ENCODE peak calls at places on chromosome 16, in five cellular contexts. One of them, this sample, is unnamed.

GRCh38 chr16:57800213-57801097 is 1.8 kb downstream of the KIFC3 start:
- DNase-seq in stomach: peak
- DNase-seq in ovary: no peak
- DNase-seq in tibial nerve: no peak
- DNase-seq in A549: no peak
- DNase-seq in this sample: no peak

GRCh38 chr16:49733278-49734009 is 122.5 kb downstream of the ZNF423 start:
- DNase-seq in A549: no peak
- DNase-seq in tibial nerve: no peak
- DNase-seq in stomach: no peak
- DNase-seq in ovary: no peak
- DNase-seq in this sample: no peak

GRCh38 chr16:70253291-70254094 is 1.8 kb upstream of the EXOSC6 start:
- DNase-seq in tibial nerve: no peak
- DNase-seq in A549: peak
- DNase-seq in stomach: no peak
- DNase-seq in ovary: no peak
- DNase-seq in this sample: no peak

GRCh38 chr16:77289331-77289809 is 90.2 kb downstream of the SYCE1L start:
- DNase-seq in tibial nerve: no peak
- DNase-seq in stomach: no peak
- DNase-seq in ovary: no peak
- DNase-seq in A549: peak
- DNase-seq in this sample: no peak

GRCh38 chr16:30953111-30953510 is 4.2 kb downstream of the ORAI3 start:
- DNase-seq in tibial nerve: no peak
- DNase-seq in ovary: no peak
- DNase-seq in A549: no peak
- DNase-seq in stomach: no peak
- DNase-seq in this sample: no peak

GRCh38 chr16:426115-426905 is 861 bp downstream of the RAB11FIP3 start:
- DNase-seq in tibial nerve: no peak
- DNase-seq in A549: no peak
- DNase-seq in stomach: no peak
- DNase-seq in ovary: no peak
- DNase-seq in this sample: no peak

GRCh38 chr16:273547-274421 is 2.0 kb downstream of the RGS11 start:
- DNase-seq in ovary: no peak
- DNase-seq in tibial nerve: no peak
- DNase-seq in A549: peak
- DNase-seq in stomach: peak
- DNase-seq in this sample: no peak

GRCh38 chr16:3609895-3610697 is 1.3 kb downstream of the SLX4 start:
- DNase-seq in stomach: no peak
- DNase-seq in A549: no peak
- DNase-seq in ovary: no peak
- DNase-seq in tibial nerve: no peak
- DNase-seq in this sample: no peak

GRCh38 chr16:19135896-19136438 is 22.2 kb downstream of the ITPRIPL2 start:
- DNase-seq in ovary: no peak
- DNase-seq in tibial nerve: no peak
- DNase-seq in stomach: peak
- DNase-seq in A549: peak
- DNase-seq in this sample: peak

GRCh38 chr16:79713609-79714309 is 113.2 kb upstream of the MAF start:
- DNase-seq in A549: no peak
- DNase-seq in ovary: no peak
- DNase-seq in stomach: no peak
- DNase-seq in tibial nerve: no peak
- DNase-seq in this sample: no peak

GRCh38 chr16:49601541-49601940 is 227.9 kb downstream of the C16orf78 start:
- DNase-seq in A549: no peak
- DNase-seq in tibial nerve: no peak
- DNase-seq in ovary: no peak
- DNase-seq in stomach: peak
- DNase-seq in this sample: no peak

GRCh38 chr16:23452221-23452571 is 793 bp downstream of the COG7 start:
- DNase-seq in tibial nerve: no peak
- DNase-seq in A549: no peak
- DNase-seq in ovary: no peak
- DNase-seq in stomach: no peak
- DNase-seq in this sample: no peak

GRCh38 chr16:17301593-17302135 is 169.1 kb downstream of the XYLT1 start:
- DNase-seq in ovary: no peak
- DNase-seq in stomach: peak
- DNase-seq in tibial nerve: no peak
- DNase-seq in A549: no peak
- DNase-seq in this sample: no peak

GRCh38 chr16:63050391-63050790 is 1014.2 kb upstream of the CDH8 start:
- DNase-seq in ovary: no peak
- DNase-seq in stomach: no peak
- DNase-seq in tibial nerve: no peak
- DNase-seq in A549: no peak
- DNase-seq in this sample: no peak

GRCh38 chr16:88985521-88985920 is 8.5 kb upstream of the CBFA2T3 start:
- DNase-seq in tibial nerve: no peak
- DNase-seq in ovary: no peak
- DNase-seq in stomach: no peak
- DNase-seq in A549: no peak
- DNase-seq in this sample: no peak

GRCh38 chr16:87057951-87058560 is 259.1 kb downstream of the C16orf95 start:
- DNase-seq in ovary: no peak
- DNase-seq in A549: no peak
- DNase-seq in tibial nerve: no peak
- DNase-seq in stomach: no peak
- DNase-seq in this sample: peak

GRCh38 chr16:58456193-58456592 is 43.8 kb upstream of the NDRG4 start:
- DNase-seq in stomach: no peak
- DNase-seq in ovary: no peak
- DNase-seq in tibial nerve: no peak
- DNase-seq in A549: no peak
- DNase-seq in this sample: no peak

GRCh38 chr16:87635541-87636049 is 33.3 kb downstream of the JPH3 start:
- DNase-seq in A549: peak
- DNase-seq in tibial nerve: no peak
- DNase-seq in ovary: peak
- DNase-seq in stomach: peak
- DNase-seq in this sample: peak

GRCh38 chr16:59048876-59049275 is 314.8 kb upstream of the GOT2 start:
- DNase-seq in stomach: no peak
- DNase-seq in tibial nerve: no peak
- DNase-seq in A549: no peak
- DNase-seq in ovary: no peak
- DNase-seq in this sample: no peak

GRCh38 chr16:70804729-70805169 is 3.8 kb upstream of the VAC14 start:
- DNase-seq in tibial nerve: no peak
- DNase-seq in A549: no peak
- DNase-seq in ovary: no peak
- DNase-seq in stomach: no peak
- DNase-seq in this sample: no peak

DNA sequence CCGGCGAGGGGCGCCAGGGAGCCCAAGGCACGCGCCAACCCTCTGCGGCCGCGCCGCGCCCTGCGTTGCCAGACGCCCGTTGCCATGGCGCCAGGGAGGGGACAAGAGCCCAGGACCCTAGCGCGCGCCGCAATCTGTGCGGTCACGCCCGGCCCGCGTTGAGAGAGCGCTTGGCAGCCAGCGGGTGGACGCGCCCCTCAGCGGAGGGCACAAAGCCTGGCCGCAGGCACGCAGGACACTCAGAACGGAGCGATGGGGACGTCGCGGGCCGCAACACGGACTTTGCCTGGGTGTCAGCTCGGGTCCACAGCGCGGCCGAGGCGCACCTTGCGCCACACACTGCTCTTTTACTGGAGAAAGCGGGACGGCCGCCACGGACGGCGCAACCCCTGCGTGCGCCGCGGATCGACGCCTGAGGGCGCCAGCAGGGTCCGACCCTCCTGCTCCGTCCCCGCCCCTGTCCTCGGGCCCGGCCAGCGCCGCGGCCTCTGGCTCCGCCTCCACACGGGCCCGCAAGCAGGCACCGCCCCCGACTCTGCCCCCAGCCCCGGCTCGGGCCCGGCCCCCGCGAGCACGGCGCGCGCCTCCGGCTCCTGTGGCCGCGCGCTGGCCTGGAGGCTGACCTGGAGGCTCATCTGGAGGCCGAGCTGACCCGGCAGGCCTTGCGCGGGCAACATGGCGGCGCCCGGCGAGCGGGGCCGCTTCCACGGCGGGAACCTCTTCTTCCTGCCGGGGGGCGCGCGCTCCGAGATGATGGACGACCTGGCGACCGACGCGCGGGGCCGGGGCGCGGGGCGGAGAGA is at the start of gene GFER:
- DNase-seq in stomach: peak
- DNase-seq in ovary: peak
- DNase-seq in tibial nerve: peak
- DNase-seq in A549: peak
- DNase-seq in this sample: peak
- TF ChIP-seq EP300 in stomach: no peak
- TF ChIP-seq EP300 in ovary: no peak
- TF ChIP-seq EP300 in tibial nerve: no peak
- TF ChIP-seq EP300 in A549: no peak
- TF ChIP-seq EP300 in this sample: no peak

DNA sequence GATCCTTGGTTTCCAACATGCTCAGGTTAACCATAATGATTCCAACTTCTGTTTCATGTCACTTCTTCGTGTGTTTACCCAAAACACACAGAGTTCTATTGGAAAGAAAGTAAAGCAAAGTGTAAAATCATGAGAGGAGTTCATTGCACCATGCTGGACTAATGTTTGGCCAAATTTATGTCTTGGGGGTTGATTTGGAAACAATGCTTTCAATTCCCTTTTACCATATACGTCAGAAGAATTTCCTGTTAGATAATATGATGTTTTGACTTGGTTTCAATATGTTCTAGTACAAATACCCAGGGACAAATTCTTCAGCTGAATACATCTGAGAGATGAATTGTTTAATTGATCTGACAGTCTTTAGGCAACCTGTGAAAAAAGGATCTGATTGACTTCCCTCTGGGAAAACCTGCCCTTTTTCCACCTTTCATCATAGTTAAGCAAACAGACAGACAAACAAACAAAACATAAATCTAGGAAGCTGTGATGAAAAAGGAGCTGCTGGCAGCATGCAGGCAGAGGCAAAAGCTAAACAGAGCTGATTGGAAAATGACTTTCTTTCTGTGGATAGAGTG is 26.0 kb upstream of the MPHOSPH6 start:
- DNase-seq in A549: no peak
- DNase-seq in stomach: no peak
- DNase-seq in tibial nerve: no peak
- DNase-seq in ovary: no peak
- DNase-seq in this sample: no peak
- TF ChIP-seq EP300 in A549: no peak
- TF ChIP-seq EP300 in stomach: no peak
- TF ChIP-seq EP300 in tibial nerve: peak
- TF ChIP-seq EP300 in ovary: no peak
- TF ChIP-seq EP300 in this sample: no peak

GRCh38 chr16:85563515-85564276 is 49.4 kb upstream of the GSE1 start:
- DNase-seq in tibial nerve: peak
- DNase-seq in ovary: peak
- DNase-seq in stomach: peak
- DNase-seq in A549: no peak
- DNase-seq in this sample: peak
- TF ChIP-seq EP300 in tibial nerve: no peak
- TF ChIP-seq EP300 in ovary: no peak
- TF ChIP-seq EP300 in stomach: no peak
- TF ChIP-seq EP300 in A549: no peak
- TF ChIP-seq EP300 in this sample: no peak

DNA sequence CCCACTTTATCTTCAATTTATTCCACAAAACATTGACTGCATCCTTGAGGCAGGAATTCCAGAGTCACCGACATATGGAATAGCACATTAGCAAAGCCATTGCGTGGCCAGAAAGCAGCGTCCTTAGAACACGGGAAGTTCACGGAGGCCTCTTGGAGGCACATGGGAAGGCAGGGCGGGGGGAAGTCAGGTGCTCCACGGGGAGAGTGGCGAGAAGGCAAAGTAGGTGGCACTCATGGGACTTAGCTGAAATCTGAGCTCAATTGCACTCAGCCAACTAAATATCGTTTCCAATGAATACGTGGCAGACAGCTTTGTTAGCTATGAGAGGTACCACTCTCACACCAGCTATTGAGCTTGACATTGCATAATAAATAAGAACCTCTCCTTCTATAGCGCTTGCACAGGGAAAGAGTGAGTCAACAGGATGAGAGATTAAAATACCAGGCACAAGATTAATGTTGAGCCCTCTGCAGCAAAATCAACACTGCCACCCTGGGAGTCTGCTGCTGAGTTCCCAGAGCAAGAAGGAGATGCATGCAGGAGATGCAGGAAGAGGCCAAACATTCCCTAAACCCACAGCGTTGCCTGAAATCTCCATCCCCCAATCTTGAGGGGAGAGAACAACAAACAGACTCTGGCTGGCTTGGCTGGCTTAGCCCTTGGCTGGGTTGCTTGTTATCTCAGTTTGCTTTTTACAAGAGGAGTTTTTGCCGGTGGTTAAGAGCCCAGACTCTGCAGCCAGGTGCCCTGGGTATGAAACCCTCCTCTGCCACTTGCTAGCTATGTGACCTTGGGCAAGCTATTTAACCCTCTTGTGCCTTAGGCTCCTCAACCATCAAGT is 28.8 kb downstream of the ABCC12 start:
- DNase-seq in tibial nerve: no peak
- DNase-seq in ovary: no peak
- DNase-seq in stomach: peak
- DNase-seq in A549: peak
- DNase-seq in this sample: no peak
- TF ChIP-seq EP300 in tibial nerve: no peak
- TF ChIP-seq EP300 in ovary: no peak
- TF ChIP-seq EP300 in stomach: no peak
- TF ChIP-seq EP300 in A549: peak
- TF ChIP-seq EP300 in this sample: no peak

GRCh38 chr16:85557976-85558589 is 55.0 kb upstream of the GSE1 start:
- DNase-seq in A549: no peak
- DNase-seq in ovary: no peak
- DNase-seq in stomach: peak
- DNase-seq in tibial nerve: no peak
- DNase-seq in this sample: no peak
- TF ChIP-seq EP300 in A549: no peak
- TF ChIP-seq EP300 in ovary: no peak
- TF ChIP-seq EP300 in stomach: no peak
- TF ChIP-seq EP300 in tibial nerve: no peak
- TF ChIP-seq EP300 in this sample: no peak

GRCh38 chr16:21183995-21184394 is 25.5 kb downstream of the LDAF1 start:
- DNase-seq in stomach: no peak
- DNase-seq in tibial nerve: no peak
- DNase-seq in ovary: no peak
- DNase-seq in A549: no peak
- DNase-seq in this sample: no peak

GRCh38 chr16:21179983-21180365 is 21.5 kb downstream of the LDAF1 start:
- DNase-seq in A549: no peak
- DNase-seq in stomach: no peak
- DNase-seq in tibial nerve: no peak
- DNase-seq in ovary: no peak
- DNase-seq in this sample: no peak

GRCh38 chr16:21175397-21175796 is 16.9 kb downstream of the LDAF1 start:
- DNase-seq in stomach: no peak
- DNase-seq in tibial nerve: no peak
- DNase-seq in ovary: no peak
- DNase-seq in A549: no peak
- DNase-seq in this sample: no peak

GRCh38 chr16:21184834-21185233 is 26.4 kb downstream of the LDAF1 start:
- DNase-seq in tibial nerve: no peak
- DNase-seq in A549: no peak
- DNase-seq in stomach: no peak
- DNase-seq in ovary: no peak
- DNase-seq in this sample: no peak

GRCh38 chr16:21179126-21179982 is 20.9 kb downstream of the LDAF1 start:
- DNase-seq in tibial nerve: no peak
- DNase-seq in ovary: peak
- DNase-seq in stomach: no peak
- DNase-seq in A549: no peak
- DNase-seq in this sample: no peak
- TF ChIP-seq EP300 in tibial nerve: no peak
- TF ChIP-seq EP300 in ovary: no peak
- TF ChIP-seq EP300 in stomach: no peak
- TF ChIP-seq EP300 in A549: no peak
- TF ChIP-seq EP300 in this sample: no peak

This sample was measured in sigmoid colon.